ENCODE peak calls at places on chromosome 14, in seven cellular contexts. D, I, C, E, S, H and V are unnamed samples.

GRCh38 chr14:22271838-22272237 is 317.2 kb downstream of the DAD1 start:
- DNase-seq in E (no peak), D (no peak), S (no peak), C (no peak), I (no peak), H (no peak), V (no peak)

GRCh38 chr14:95098984-95099599 is 58.2 kb downstream of the DICER1 start:
- DNase-seq in D (peak), E (peak), C (peak), S (no peak), I (peak), H (peak), V (peak)

GRCh38 chr14:93318927-93319326 is 13.9 kb downstream of the BTBD7 start:
- DNase-seq in E (no peak), H (no peak), C (no peak), S (no peak), D (no peak), I (no peak), V (no peak)

GRCh38 chr14:87156878-87157277 is 836.1 kb downstream of the GALC start:
- DNase-seq in I (no peak), S (no peak), C (no peak), D (no peak), H (no peak), E (no peak), V (no peak)

GRCh38 chr14:105473033-105473676 is 1.5 kb upstream of the CRIP2 start:
- DNase-seq in E (no peak), S (no peak), I (peak), D (no peak), H (no peak), C (no peak), V (no peak)

GRCh38 chr14:90649096-90649495 is 167.1 kb downstream of the TTC7B start:
- DNase-seq in H (peak), D (no peak), S (no peak), I (no peak), C (no peak), E (no peak), V (no peak)

GRCh38 chr14:36518031-36518585 is 1.9 kb downstream of the NKX2-1 start:
- DNase-seq in C (no peak), H (no peak), D (no peak), I (no peak), S (no peak), E (no peak), V (no peak)

GRCh38 chr14:91372680-91373495 is 44.7 kb downstream of the CCDC88C start:
- DNase-seq in D (no peak), C (no peak), E (peak), S (peak), H (no peak), I (no peak), V (no peak)

GRCh38 chr14:61570188-61570960 is 124.9 kb upstream of the HIF1A start:
- DNase-seq in D (no peak), I (no peak), E (no peak), S (no peak), H (no peak), C (no peak), V (no peak)

GRCh38 chr14:76424359-76424758 is 48.4 kb downstream of the ESRRB start:
- DNase-seq in E (no peak), S (no peak), D (no peak), H (no peak), C (no peak), I (no peak), V (no peak)

GRCh38 chr14:61568572-61569011 is 126.7 kb upstream of the HIF1A start:
- DNase-seq in D (peak), I (peak), E (peak), H (no peak), S (peak), C (no peak), V (peak)

GRCh38 chr14:21241218-21241819 is 27.9 kb downstream of the HNRNPC start:
- DNase-seq in S (no peak), H (no peak), E (no peak), I (no peak), D (no peak), C (no peak), V (no peak)

GRCh38 chr14:21978184-21978998 is 304.8 kb upstream of the OR4E1 start:
- DNase-seq in D (peak), H (no peak), E (peak), C (no peak), I (peak), S (peak), V (peak)

GRCh38 chr14:22472935-22473854 is 115.8 kb downstream of the DAD1 start:
- DNase-seq in S (no peak), D (peak), E (no peak), C (no peak), H (no peak), I (peak), V (peak)

GRCh38 chr14:24861083-24861630 is 188.8 kb downstream of the STXBP6 start:
- DNase-seq in E (no peak), I (peak), D (no peak), C (no peak), S (no peak), H (no peak), V (no peak)